ENCODE peak calls at places on chromosomes 13 and 19, in seven cellular contexts. Z is pancreas, B is HFFc6, E is BE2C, X is Peyer's patch, U is tibial artery, I is HFF-Myc. V is an unnamed sample.

GRCh38 chr13:56736966-56737365 is 403.8 kb upstream of the PRR20A start:
- DNase-seq in Z (no peak), B (no peak), E (no peak), X (no peak), U (no peak), I (no peak), V (no peak)

GRCh38 chr13:46062190-46062589 is 9.6 kb upstream of the ZC3H13 start:
- DNase-seq in Z (no peak), B (peak), E (no peak), X (no peak), U (no peak), I (no peak), V (no peak)

GRCh38 chr19:37936166-37936565 is 29.2 kb downstream of the SIPA1L3 start:
- DNase-seq in Z (peak), B (no peak), E (no peak), X (no peak), U (no peak), I (no peak), V (no peak)

GRCh38 chr13:80201686-80202085 is 139.2 kb downstream of the SPRY2 start:
- DNase-seq in Z (no peak), B (no peak), E (no peak), X (no peak), U (no peak), I (no peak), V (no peak)

GRCh38 chr13:98822238-98822606 is 69.8 kb upstream of the SLC15A1 start:
- DNase-seq in Z (no peak), B (no peak), E (no peak), X (no peak), U (no peak), I (no peak), V (no peak)

GRCh38 chr13:48813518-48813917 is 159.8 kb downstream of the CYSLTR2 start:
- DNase-seq in Z (no peak), B (no peak), E (no peak), X (no peak), U (no peak), I (no peak), V (no peak)

GRCh38 chr19:49497047-49497789 is 984 bp downstream of the RPS11 start:
- DNase-seq in Z (no peak), B (peak), E (peak), X (peak), U (peak), I (no peak), V (no peak)

GRCh38 chr19:39407644-39408391 is 1.2 kb downstream of the ZFP36 start:
- DNase-seq in Z (peak), B (peak), E (no peak), X (peak), U (no peak), I (no peak), V (no peak)

GRCh38 chr19:49433240-49433901 is 8.0 kb downstream of the SLC17A7 start:
- DNase-seq in Z (no peak), B (no peak), E (no peak), X (no peak), U (no peak), I (no peak), V (no peak)

GRCh38 chr13:106533940-106534843 is 1.3 kb downstream of the EFNB2 start:
- DNase-seq in Z (peak), B (peak), E (peak), X (no peak), U (peak), I (no peak), V (peak)

GRCh38 chr19:43610493-43610892 is 1.4 kb upstream of the SRRM5 start:
- DNase-seq in Z (no peak), B (peak), E (no peak), X (no peak), U (no peak), I (no peak), V (no peak)

GRCh38 chr13:91167706-91168459 is 179.6 kb upstream of the MIR17HG start:
- DNase-seq in Z (no peak), B (no peak), E (no peak), X (no peak), U (no peak), I (no peak), V (no peak)

GRCh38 chr19:11204943-11205349 is 7.6 kb upstream of the KANK2 start:
- DNase-seq in Z (no peak), B (no peak), E (no peak), X (no peak), U (peak), I (no peak), V (no peak)

GRCh38 chr13:44903596-44903995 is 85.7 kb downstream of the NUFIP1 start:
- DNase-seq in Z (no peak), B (peak), E (no peak), X (peak), U (peak), I (no peak), V (no peak)

GRCh38 chr19:17321655-17322489 is 12.5 kb downstream of the DDA1 start:
- DNase-seq in Z (no peak), B (no peak), E (no peak), X (no peak), U (no peak), I (no peak), V (no peak)

GRCh38 chr19:49690073-49690655 is 752 bp upstream of the CPT1C start:
- DNase-seq in Z (no peak), B (no peak), E (no peak), X (no peak), U (no peak), I (no peak), V (peak)

GRCh38 chr13:95814494-95814893 is 137.6 kb downstream of the DNAJC3 start:
- DNase-seq in Z (no peak), B (no peak), E (no peak), X (no peak), U (no peak), I (no peak), V (no peak)

GRCh38 chr13:95100525-95101121 is 200.6 kb downstream of the ABCC4 start:
- DNase-seq in Z (no peak), B (peak), E (no peak), X (no peak), U (no peak), I (peak), V (no peak)

GRCh38 chr13:85236431-85236830 is 562.8 kb downstream of the SLITRK6 start:
- DNase-seq in Z (no peak), B (peak), E (no peak), X (no peak), U (no peak), I (peak), V (no peak)

GRCh38 chr13:107025991-107026390 is 458.1 kb upstream of the ARGLU1 start:
- DNase-seq in Z (no peak), B (no peak), E (no peak), X (no peak), U (peak), I (no peak), V (no peak)

GRCh38 chr19:50198431-50199253 is 4.8 kb upstream of the MYH14 start:
- DNase-seq in Z (no peak), B (no peak), E (no peak), X (no peak), U (no peak), I (no peak), V (no peak)

GRCh38 chr19:44051654-44052402 is at the start of gene ZNF223:
- DNase-seq in Z (peak), B (peak), E (peak), X (peak), U (peak), I (peak), V (peak)

GRCh38 chr19:18153555-18154134 is 682 bp downstream of the PIK3R2 start:
- DNase-seq in Z (no peak), B (no peak), E (no peak), X (peak), U (no peak), I (no peak), V (peak)

GRCh38 chr19:11931051-11931450 is 6.1 kb downstream of the ZNF700 start:
- DNase-seq in Z (no peak), B (no peak), E (no peak), X (peak), U (no peak), I (no peak), V (no peak)

GRCh38 chr13:52926971-52927370 is 78.5 kb upstream of the PCDH8 start:
- DNase-seq in Z (no peak), B (no peak), E (no peak), X (no peak), U (no peak), I (no peak), V (no peak)

GRCh38 chr19:6766357-6767080 is 716 bp downstream of the SH2D3A start:
- DNase-seq in Z (no peak), B (no peak), E (no peak), X (no peak), U (no peak), I (no peak), V (no peak)

GRCh38 chr19:6767081-6767356 is 216 bp downstream of the SH2D3A start:
- DNase-seq in Z (no peak), B (no peak), E (no peak), X (no peak), U (no peak), I (no peak), V (no peak)

GRCh38 chr19:6767357-6768235 is at the start of gene SH2D3A:
- DNase-seq in Z (peak), B (no peak), E (peak), X (peak), U (no peak), I (no peak), V (peak)

GRCh38 chr19:6768236-6768785 is 1.1 kb upstream of the SH2D3A start:
- DNase-seq in Z (no peak), B (no peak), E (no peak), X (peak), U (no peak), I (no peak), V (no peak)

DNA sequence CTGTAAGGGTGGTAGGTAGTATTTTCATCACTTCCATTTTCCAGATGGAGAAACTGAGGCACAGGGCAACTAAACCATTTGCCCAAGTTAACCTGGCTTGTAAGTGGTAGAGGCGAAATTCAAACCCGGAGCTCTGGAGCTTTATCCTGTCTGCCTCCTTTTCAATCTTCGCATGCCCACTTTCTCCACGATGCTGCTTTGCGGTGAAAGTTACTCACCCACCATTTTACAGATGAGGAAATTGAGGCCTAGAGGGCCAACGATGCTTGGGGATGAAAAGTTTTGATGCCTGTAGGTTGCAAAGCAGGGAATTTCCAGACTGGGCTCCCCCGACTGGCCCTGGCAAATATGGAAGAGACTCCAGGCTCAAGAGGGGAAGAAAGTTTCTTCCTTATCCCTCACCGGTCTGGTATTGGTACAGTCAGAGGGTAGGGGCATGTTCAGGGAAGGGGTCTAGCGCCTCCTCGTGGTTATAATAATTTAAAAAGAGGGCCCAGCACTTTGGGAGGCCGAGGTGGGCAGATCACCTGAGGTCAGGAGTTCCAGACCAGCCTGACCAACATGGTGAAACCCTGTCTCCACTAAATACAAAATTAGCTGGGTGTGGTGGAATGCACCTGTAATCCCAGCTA is 1.9 kb upstream of the SH2D3A start:
- DNase-seq in Z (no peak), B (no peak), E (no peak), X (no peak), U (no peak), I (no peak), V (no peak)
- TF ChIP-seq CTCF in Z (peak), B (peak), E (peak), X (peak), U (peak), I (peak), V (peak)

DNA sequence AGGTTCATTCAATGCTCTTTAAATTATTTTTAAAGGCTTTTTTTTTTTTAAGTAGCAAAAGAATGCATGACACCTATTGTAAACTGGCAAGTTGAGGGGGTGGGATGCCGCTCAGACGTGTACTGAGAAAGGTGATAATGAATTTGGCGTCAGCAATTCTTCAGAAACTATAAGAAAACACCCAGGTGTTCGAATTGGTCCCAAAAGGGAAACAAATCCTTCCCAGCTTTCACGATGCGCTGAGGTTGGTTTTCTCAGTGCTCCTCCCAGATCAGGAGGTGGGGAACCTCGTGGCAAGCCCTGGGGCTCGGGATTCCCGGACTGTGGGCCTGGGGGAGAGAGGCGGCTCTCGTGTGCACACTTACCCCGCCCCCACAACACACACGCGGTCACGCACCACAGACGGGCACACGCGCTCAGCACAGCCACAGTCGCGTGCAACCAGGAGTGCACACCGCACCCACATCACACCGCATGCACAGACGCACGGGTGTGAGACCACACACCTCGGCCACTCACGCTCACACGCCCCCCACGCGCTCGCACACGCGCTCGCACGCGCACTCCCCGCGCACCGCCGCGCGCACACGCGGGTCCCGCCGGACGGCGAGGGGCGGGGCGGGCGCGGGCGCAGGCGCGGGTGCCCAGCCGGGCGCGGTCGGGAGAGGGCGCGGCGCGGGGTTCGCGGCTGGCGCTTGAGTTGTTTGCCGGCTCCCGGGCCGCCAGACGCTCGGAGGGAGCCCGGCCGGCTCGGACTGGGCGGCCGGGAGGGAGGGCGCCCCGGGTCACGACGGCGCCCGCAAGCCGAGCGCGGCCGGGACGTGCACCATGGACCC is at the start of gene FAM124A:
- DNase-seq in Z (peak), B (no peak), E (peak), X (no peak), U (no peak), I (no peak), V (peak)
- TF ChIP-seq CTCF in Z (no peak), B (peak), E (peak), X (peak), U (peak), I (peak), V (no peak)

GRCh38 chr13:67122251-67122650 is 107.9 kb downstream of the PCDH9 start:
- DNase-seq in Z (no peak), B (no peak), E (no peak), X (no peak), U (no peak), I (no peak), V (no peak)

GRCh38 chr13:67117010-67117550 is 113.1 kb downstream of the PCDH9 start:
- DNase-seq in Z (no peak), B (no peak), E (no peak), X (no peak), U (no peak), I (no peak), V (no peak)

GRCh38 chr13:67120872-67121531 is 109.1 kb downstream of the PCDH9 start:
- DNase-seq in Z (no peak), B (peak), E (no peak), X (no peak), U (no peak), I (no peak), V (no peak)

GRCh38 chr13:67118277-67118676 is 111.9 kb downstream of the PCDH9 start:
- DNase-seq in Z (no peak), B (no peak), E (no peak), X (no peak), U (no peak), I (no peak), V (no peak)

DNA sequence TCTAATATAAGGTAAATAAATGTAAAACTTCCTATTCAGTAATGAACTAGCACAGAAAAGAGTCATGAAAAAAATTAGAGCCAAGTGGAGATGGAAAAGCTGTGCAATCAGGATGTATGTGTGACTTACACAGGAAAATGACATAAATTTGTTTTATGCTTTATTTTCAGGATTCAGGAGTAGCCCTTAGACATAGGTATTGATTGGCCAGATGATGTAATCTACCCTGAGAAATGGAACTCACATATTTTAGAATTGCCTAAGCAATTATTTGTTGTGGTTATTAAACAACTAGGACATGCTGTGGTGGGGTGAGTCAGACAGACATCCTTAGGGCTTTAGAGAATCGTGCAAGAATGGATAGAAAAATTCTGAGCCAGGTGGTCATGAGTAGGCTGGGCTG is 110.7 kb downstream of the PCDH9 start:
- DNase-seq in Z (no peak), B (peak), E (no peak), X (no peak), U (no peak), I (peak), V (no peak)
- TF ChIP-seq CTCF in Z (no peak), B (no peak), E (no peak), X (no peak), U (no peak), I (no peak), V (no peak)

GRCh38 chr19:13984186-13984585 is 21.9 kb downstream of the RFX1 start:
- DNase-seq in Z (no peak), B (no peak), E (no peak), X (no peak), U (no peak), I (no peak), V (no peak)

GRCh38 chr19:13984875-13985741 is 21.0 kb downstream of the RFX1 start:
- DNase-seq in Z (no peak), B (no peak), E (no peak), X (peak), U (no peak), I (no peak), V (no peak)

GRCh38 chr19:13982773-13983172 is 23.3 kb downstream of the RFX1 start:
- DNase-seq in Z (no peak), B (no peak), E (no peak), X (no peak), U (no peak), I (no peak), V (no peak)

GRCh38 chr19:13981988-13982501 is 24.1 kb downstream of the RFX1 start:
- DNase-seq in Z (no peak), B (no peak), E (no peak), X (no peak), U (no peak), I (no peak), V (no peak)

DNA sequence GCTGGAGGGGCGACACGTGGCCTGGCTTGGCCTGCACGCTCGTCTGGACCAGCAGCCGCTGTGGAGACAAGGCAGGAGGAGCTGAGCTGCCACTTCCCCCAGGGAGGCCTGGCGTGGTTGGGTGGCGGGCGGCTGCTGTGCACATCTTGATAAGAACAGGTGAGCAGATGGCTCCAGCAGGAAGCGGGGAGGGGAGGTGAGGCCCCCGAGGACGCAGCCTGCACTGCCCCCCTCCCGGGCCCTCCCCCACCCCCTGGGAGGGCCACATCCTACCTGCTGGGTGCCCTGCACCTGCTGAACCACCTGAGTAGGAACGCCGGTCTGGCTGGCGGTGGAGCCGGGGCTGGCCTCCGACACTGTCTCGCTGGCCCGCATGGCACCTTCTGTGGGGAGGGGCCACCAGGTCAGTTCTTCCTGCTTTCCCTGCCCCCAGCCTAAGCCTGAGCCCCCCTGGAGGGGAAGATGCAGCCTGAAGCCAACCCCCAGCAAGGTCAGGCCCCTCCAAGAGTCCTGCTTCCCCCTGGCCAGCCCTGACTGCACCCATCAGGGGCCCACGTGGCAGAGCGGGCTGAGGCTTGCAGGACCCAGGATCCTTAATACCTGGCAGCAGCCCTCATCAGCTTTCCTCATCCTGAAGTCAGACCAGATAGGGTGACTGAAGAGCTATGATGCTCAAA is 22.8 kb downstream of the RFX1 start:
- DNase-seq in Z (no peak), B (no peak), E (no peak), X (peak), U (no peak), I (no peak), V (no peak)
- TF ChIP-seq CTCF in Z (no peak), B (no peak), E (no peak), X (no peak), U (no peak), I (no peak), V (no peak)

V was measured in nephron progenitor cell.